ENCODE peak calls at places on chromosomes 2 and 18, in seven cellular contexts. A is tibial nerve, F is breast epithelium, P is endodermal cell, C is cardiac muscle cell, Z is heart right ventricle, S is ovary. O is an unnamed sample.

GRCh38 chr2:239697765-239698164 is 296.9 kb upstream of the HDAC4 start:
- DNase-seq in A (no peak), F (no peak), P (peak), C (no peak), Z (no peak), S (no peak), O (no peak)

GRCh38 chr2:176924909-176925548 is 287.6 kb upstream of the HNRNPA3 start:
- DNase-seq in A (no peak), F (no peak), P (no peak), C (no peak), Z (no peak), S (no peak), O (no peak)

GRCh38 chr2:60355849-60356261 is 197.6 kb downstream of the BCL11A start:
- DNase-seq in A (no peak), F (no peak), P (peak), C (no peak), Z (no peak), S (no peak), O (no peak)

GRCh38 chr2:64204006-64204632 is 59.9 kb upstream of the PELI1 start:
- DNase-seq in A (no peak), F (no peak), P (no peak), C (peak), Z (peak), S (peak), O (peak)

GRCh38 chr2:2717406-2717805 is 386.3 kb upstream of the MYT1L start:
- DNase-seq in A (no peak), F (no peak), P (no peak), C (no peak), Z (no peak), S (no peak), O (no peak)

GRCh38 chr2:205704101-205704741 is 21.9 kb downstream of the NRP2 start:
- DNase-seq in A (peak), F (no peak), P (peak), C (peak), Z (no peak), S (peak), O (no peak)

GRCh38 chr18:34219651-34220050 is 5.1 kb downstream of the NOL4 start:
- DNase-seq in A (no peak), F (no peak), P (no peak), C (no peak), Z (no peak), S (no peak), O (no peak)

GRCh38 chr2:150459281-150459680 is 28.2 kb downstream of the RND3 start:
- DNase-seq in A (no peak), F (no peak), P (no peak), C (peak), Z (no peak), S (no peak), O (no peak)

GRCh38 chr18:22170421-22171262 is 1.3 kb downstream of the GATA6 start:
- DNase-seq in A (peak), F (peak), P (peak), C (peak), Z (peak), S (peak), O (peak)

GRCh38 chr18:32450026-32450681 is 20.5 kb downstream of the GAREM1 start:
- DNase-seq in A (no peak), F (no peak), P (no peak), C (no peak), Z (no peak), S (no peak), O (no peak)

GRCh38 chr18:32138332-32138731 is 46.7 kb downstream of the RNF138 start:
- DNase-seq in A (no peak), F (no peak), P (no peak), C (no peak), Z (no peak), S (no peak), O (no peak)

GRCh38 chr2:12277305-12278034 is 439.3 kb upstream of the TRIB2 start:
- DNase-seq in A (no peak), F (no peak), P (no peak), C (peak), Z (no peak), S (no peak), O (peak)

GRCh38 chr2:149877913-149878312 is 290.3 kb upstream of the MMADHC start:
- DNase-seq in A (no peak), F (no peak), P (no peak), C (no peak), Z (no peak), S (no peak), O (no peak)

GRCh38 chr2:162199913-162200312 is 43.3 kb downstream of the FAP start:
- DNase-seq in A (no peak), F (no peak), P (no peak), C (no peak), Z (no peak), S (no peak), O (no peak)

GRCh38 chr2:193517615-193518014 is 1322.9 kb upstream of the TMEFF2 start:
- DNase-seq in A (no peak), F (no peak), P (no peak), C (no peak), Z (no peak), S (no peak), O (no peak)

GRCh38 chr2:233988581-233988980 is 61.9 kb upstream of the SPP2 start:
- DNase-seq in A (no peak), F (no peak), P (no peak), C (no peak), Z (no peak), S (no peak), O (no peak)

GRCh38 chr2:191846787-191847620 is at the start of gene CAVIN2:
- DNase-seq in A (peak), F (no peak), P (no peak), C (peak), Z (peak), S (peak), O (peak)

GRCh38 chr2:175233135-175233719 is 51.7 kb upstream of the ATP5MC3 start:
- DNase-seq in A (no peak), F (no peak), P (no peak), C (peak), Z (no peak), S (no peak), O (peak)

GRCh38 chr2:84550916-84551315 is 34.6 kb downstream of the DNAH6 start:
- DNase-seq in A (no peak), F (no peak), P (no peak), C (no peak), Z (no peak), S (no peak), O (no peak)

GRCh38 chr2:205714789-205715411 is 32.6 kb downstream of the NRP2 start:
- DNase-seq in A (no peak), F (no peak), P (no peak), C (no peak), Z (no peak), S (no peak), O (no peak)

GRCh38 chr2:84792856-84793522 is 87.9 kb downstream of the TRABD2A start:
- DNase-seq in A (no peak), F (no peak), P (no peak), C (no peak), Z (no peak), S (no peak), O (no peak)

GRCh38 chr2:181170256-181170655 is 189.9 kb downstream of the UBE2E3 start:
- DNase-seq in A (no peak), F (no peak), P (no peak), C (no peak), Z (no peak), S (no peak), O (no peak)

GRCh38 chr2:163570391-163570790 is 165.4 kb downstream of the FIGN start:
- DNase-seq in A (no peak), F (no peak), P (no peak), C (no peak), Z (no peak), S (no peak), O (no peak)

GRCh38 chr2:9188823-9189222 is 17.8 kb upstream of the ASAP2 start:
- DNase-seq in A (no peak), F (no peak), P (no peak), C (no peak), Z (no peak), S (no peak), O (no peak)

GRCh38 chr2:182593394-182593707 is 122.7 kb upstream of the DNAJC10 start:
- DNase-seq in A (no peak), F (no peak), P (no peak), C (peak), Z (no peak), S (no peak), O (no peak)

GRCh38 chr2:178298785-178299212 is 104.5 kb downstream of the OSBPL6 start:
- DNase-seq in A (no peak), F (no peak), P (no peak), C (peak), Z (no peak), S (no peak), O (no peak)

GRCh38 chr2:85216051-85216431 is 82.8 kb downstream of the TCF7L1 start:
- DNase-seq in A (no peak), F (no peak), P (no peak), C (no peak), Z (no peak), S (no peak), O (no peak)

GRCh38 chr18:55034742-55035141 is 75.5 kb upstream of the CCDC68 start:
- DNase-seq in A (no peak), F (no peak), P (no peak), C (no peak), Z (no peak), S (no peak), O (no peak)

GRCh38 chr2:241268716-241269445 is 46.6 kb downstream of the HDLBP start:
- DNase-seq in A (no peak), F (no peak), P (no peak), C (no peak), Z (no peak), S (no peak), O (no peak)

GRCh38 chr2:8551622-8552074 is 130.2 kb upstream of the ID2 start:
- DNase-seq in A (no peak), F (no peak), P (peak), C (no peak), Z (no peak), S (no peak), O (no peak)

GRCh38 chr18:70044626-70045025 is 97.0 kb upstream of the CD226 start:
- DNase-seq in A (no peak), F (no peak), P (no peak), C (peak), Z (no peak), S (no peak), O (peak)

GRCh38 chr2:156818221-156818620 is 382.0 kb downstream of the GPD2 start:
- DNase-seq in A (no peak), F (no peak), P (peak), C (no peak), Z (no peak), S (no peak), O (no peak)

DNA sequence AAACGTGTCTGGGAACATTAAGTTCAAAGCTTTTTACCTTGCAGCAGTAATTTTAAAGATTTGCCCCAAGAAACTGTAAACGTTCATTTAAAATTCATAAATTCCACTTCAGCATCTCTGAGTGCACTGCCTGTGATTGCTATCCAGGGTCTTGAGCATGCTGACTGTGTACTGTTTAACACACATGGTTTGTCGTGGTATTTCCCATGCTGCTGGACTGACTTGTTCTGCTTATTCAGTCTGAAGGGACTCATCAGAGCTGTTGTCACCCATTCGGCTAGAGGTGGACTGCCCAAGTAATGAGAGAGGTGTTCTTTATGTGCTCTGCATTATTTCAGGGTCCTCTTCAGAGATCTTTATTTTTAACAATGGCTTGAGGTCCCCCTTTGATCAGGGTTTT is 53.1 kb downstream of the RHBDD1 start:
- DNase-seq in A (no peak), F (no peak), P (no peak), C (no peak), Z (no peak), S (no peak), O (no peak)
- TF ChIP-seq CTCF in A (no peak), F (no peak), P (no peak), C (no peak), Z (no peak), S (no peak), O (no peak)

DNA sequence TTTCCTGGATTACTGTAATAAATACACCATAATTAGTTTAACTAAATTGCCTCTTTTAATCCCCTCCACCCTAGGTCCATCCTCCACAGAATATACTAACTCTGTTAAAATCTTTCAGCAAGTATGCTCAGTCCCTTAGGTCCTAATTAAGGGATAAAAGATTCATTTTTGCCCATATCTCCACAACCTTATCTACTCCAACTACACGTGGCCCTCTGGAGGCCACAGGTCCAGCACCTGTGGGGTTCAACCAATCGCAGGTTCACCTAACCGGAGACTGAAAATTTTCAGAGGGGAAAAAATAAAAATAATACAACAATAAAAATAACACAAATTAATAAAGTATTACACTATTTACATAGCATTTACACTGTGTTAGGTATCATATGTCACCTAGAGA is 86.4 kb downstream of the MAP4K3 start:
- DNase-seq in A (no peak), F (no peak), P (no peak), C (no peak), Z (no peak), S (no peak), O (no peak)
- H3K4me3 ChIP-seq in A (no peak), F (no peak), P (no peak), C (no peak), Z (no peak), S (no peak), O (no peak)

GRCh38 chr2:42043789-42044394 is 3.9 kb upstream of the PKDCC start:
- DNase-seq in A (no peak), F (no peak), P (no peak), C (no peak), Z (no peak), S (no peak), O (no peak)

GRCh38 chr2:42042956-42043355 is 4.9 kb upstream of the PKDCC start:
- DNase-seq in A (no peak), F (no peak), P (no peak), C (no peak), Z (no peak), S (no peak), O (no peak)

GRCh38 chr2:42045389-42045788 is 2.4 kb upstream of the PKDCC start:
- DNase-seq in A (no peak), F (no peak), P (no peak), C (no peak), Z (no peak), S (no peak), O (no peak)

GRCh38 chr2:42045956-42046748 is 1.7 kb upstream of the PKDCC start:
- DNase-seq in A (no peak), F (no peak), P (no peak), C (peak), Z (no peak), S (no peak), O (no peak)

DNA sequence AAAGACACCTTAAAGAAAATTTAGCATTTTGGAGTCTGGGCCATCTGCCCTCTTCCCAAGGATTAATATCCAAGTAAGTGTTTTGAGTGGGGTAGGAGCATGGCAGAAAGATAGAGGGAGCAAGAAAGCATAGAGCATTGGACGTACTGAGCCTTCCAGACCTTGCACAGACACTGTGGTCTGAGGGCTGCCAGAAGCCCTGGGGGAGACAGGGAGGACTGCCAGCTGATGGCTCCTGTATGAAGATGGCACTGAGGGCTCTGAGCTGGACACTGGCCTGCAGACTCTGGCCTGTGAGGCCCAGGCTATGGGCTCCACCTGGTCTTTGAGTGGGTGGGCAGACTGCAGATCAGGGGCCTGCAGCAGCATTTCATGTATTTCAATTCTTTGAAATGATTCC is 2.9 kb upstream of the PKDCC start:
- DNase-seq in A (no peak), F (no peak), P (no peak), C (no peak), Z (no peak), S (no peak), O (no peak)
- TF ChIP-seq CTCF in A (no peak), F (no peak), P (no peak), C (no peak), Z (no peak), S (no peak), O (no peak)

GRCh38 chr2:219245148-219245898 is at the start of the genes GLB1L and STK16:
- DNase-seq in A (peak), F (peak), P (peak), C (peak), Z (peak), S (peak), O (peak)

GRCh38 chr2:219244789-219245147 is 476 bp downstream of the GLB1L start:
- DNase-seq in A (no peak), F (no peak), P (no peak), C (no peak), Z (no peak), S (no peak), O (no peak)

GRCh38 chr2:219245899-219246230 is 586 bp downstream of the STK16 start:
- DNase-seq in A (no peak), F (no peak), P (no peak), C (no peak), Z (no peak), S (no peak), O (peak)

GRCh38 chr2:219247678-219248642 is 2.7 kb downstream of the STK16 start:
- DNase-seq in A (no peak), F (no peak), P (peak), C (no peak), Z (no peak), S (no peak), O (no peak)

GRCh38 chr2:219246559-219246958 is 1.3 kb downstream of the STK16 start:
- DNase-seq in A (no peak), F (no peak), P (no peak), C (no peak), Z (no peak), S (no peak), O (no peak)
- H3K4me3 ChIP-seq in A (no peak), F (no peak), P (peak), C (no peak), Z (no peak), S (no peak), O (no peak)

DNA sequence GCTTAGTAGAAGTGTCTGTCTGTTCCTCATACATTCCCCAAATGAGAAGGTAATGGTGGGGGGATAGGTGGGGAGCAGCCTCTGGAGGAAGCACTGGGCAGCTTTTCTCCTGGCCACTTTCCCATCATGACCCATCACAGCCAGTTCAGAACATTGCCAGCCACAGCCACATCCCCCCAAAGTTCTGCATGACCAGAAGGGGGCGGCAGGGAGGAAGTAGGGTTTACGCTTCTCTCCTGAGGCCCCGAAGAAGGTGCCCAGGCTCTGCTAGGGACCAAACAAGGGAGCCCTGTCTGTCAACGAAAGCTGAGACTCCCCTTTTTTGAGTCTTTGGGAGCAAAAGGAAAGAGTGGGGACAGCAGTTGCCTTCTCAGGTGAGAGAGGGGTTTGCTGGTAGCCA is 7.7 kb downstream of the IGFBP5 start:
- DNase-seq in A (no peak), F (no peak), P (peak), C (no peak), Z (no peak), S (peak), O (no peak)
- TF ChIP-seq CTCF in A (no peak), F (no peak), P (peak), C (peak), Z (peak), S (peak), O (peak)

DNA sequence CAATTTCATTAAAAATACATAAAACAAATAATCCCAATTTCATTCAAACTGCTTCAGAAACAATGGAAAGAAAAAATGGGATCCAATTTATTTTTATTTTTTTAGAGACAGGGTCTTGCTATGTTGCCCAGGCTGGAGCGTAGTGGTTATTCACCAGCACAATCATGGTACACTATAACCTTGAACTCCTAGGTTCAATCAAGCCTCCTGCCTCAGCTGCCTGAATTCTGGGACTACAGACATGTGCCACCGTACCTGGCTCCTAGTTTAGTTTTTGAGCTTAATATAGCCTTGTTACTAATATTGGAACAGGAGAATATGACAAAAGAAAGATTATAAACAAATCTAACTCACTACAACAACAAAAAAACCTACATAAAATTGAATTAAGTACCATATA is 34.2 kb downstream of the SAP130 start:
- DNase-seq in A (no peak), F (no peak), P (no peak), C (no peak), Z (no peak), S (no peak), O (no peak)
- H3K4me3 ChIP-seq in A (no peak), F (no peak), P (no peak), C (no peak), Z (no peak), S (no peak), O (no peak)

GRCh38 chr2:207505728-207506127 is 24.0 kb upstream of the CREB1 start:
- DNase-seq in A (no peak), F (no peak), P (no peak), C (peak), Z (no peak), S (no peak), O (no peak)

GRCh38 chr2:207506426-207506825 is 23.3 kb upstream of the CREB1 start:
- DNase-seq in A (no peak), F (no peak), P (no peak), C (no peak), Z (no peak), S (no peak), O (no peak)

GRCh38 chr2:207503234-207503633 is 26.5 kb upstream of the CREB1 start:
- DNase-seq in A (no peak), F (no peak), P (peak), C (peak), Z (peak), S (no peak), O (no peak)

GRCh38 chr2:207505180-207505579 is 24.6 kb upstream of the CREB1 start:
- DNase-seq in A (no peak), F (no peak), P (peak), C (no peak), Z (no peak), S (no peak), O (no peak)

DNA sequence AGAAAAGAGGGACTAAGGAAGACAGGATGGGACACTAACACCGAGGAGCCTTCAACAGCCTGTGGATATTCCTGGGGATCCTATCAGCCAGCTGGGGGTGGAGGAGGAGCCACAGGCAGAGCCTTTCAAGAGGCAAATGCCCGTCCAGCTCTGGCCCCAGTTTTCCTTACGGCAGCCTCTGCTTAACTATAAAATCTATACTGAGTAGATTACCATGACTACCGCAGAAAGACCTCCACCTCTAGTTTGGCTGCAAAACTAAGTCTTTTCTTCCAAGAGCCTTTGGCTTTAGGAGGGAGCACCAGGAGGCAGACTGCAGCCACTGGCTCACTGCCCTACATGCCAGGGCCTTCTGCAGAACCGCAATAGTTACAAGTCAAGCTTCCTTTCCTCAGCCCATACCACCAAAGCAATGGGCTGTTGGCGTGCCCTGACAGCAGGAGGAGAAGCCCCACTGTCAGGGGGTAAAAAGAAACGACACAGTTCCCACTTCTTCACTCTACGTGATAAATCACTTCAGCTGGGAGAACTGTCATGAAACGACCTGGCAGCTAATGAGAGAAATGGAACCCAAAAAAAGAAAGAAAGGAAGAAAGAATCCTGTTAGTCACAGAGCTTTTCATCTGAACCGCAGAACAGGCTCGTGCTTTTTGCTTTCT is 25.1 kb upstream of the CREB1 start:
- DNase-seq in A (no peak), F (no peak), P (peak), C (peak), Z (peak), S (peak), O (no peak)
- TF ChIP-seq CTCF in A (no peak), F (no peak), P (no peak), C (peak), Z (no peak), S (no peak), O (no peak)

O was measured in hepatocyte.